ENCODE peak calls at places on chromosomes 5 and 9, in seven cellular contexts. E is cardiac muscle cell, N is epithelial cell of esophagus, V is BJ, M is HFF-Myc, A is mucosa of descending colon, O is foreskin fibroblast. Y is an unnamed sample.

GRCh38 chr5:311963-312362 is 9.6 kb upstream of the AHRR start:
- DNase-seq in E (no peak), N (no peak), V (no peak), M (no peak), A (no peak), O (no peak), Y (no peak)

GRCh38 chr5:172830876-172831662 is 3.0 kb upstream of the ERGIC1 start:
- DNase-seq in E (no peak), N (peak), V (no peak), M (no peak), A (no peak), O (peak), Y (peak)

GRCh38 chr9:35687972-35688557 is 1.7 kb downstream of the TPM2 start:
- DNase-seq in E (peak), N (no peak), V (no peak), M (no peak), A (no peak), O (no peak), Y (no peak)

GRCh38 chr5:82918311-82919031 is 158.7 kb downstream of the TMEM167A start:
- DNase-seq in E (no peak), N (no peak), V (no peak), M (no peak), A (no peak), O (no peak), Y (no peak)

GRCh38 chr5:171207256-171207866 is 101.7 kb upstream of the TLX3 start:
- DNase-seq in E (peak), N (peak), V (peak), M (peak), A (peak), O (peak), Y (peak)

GRCh38 chr5:6377582-6378127 is 692 bp downstream of the MED10 start:
- DNase-seq in E (no peak), N (no peak), V (no peak), M (no peak), A (no peak), O (no peak), Y (no peak)

GRCh38 chr9:110258671-110259070 is 2.4 kb upstream of the TXN start:
- DNase-seq in E (no peak), N (no peak), V (no peak), M (no peak), A (no peak), O (no peak), Y (no peak)

GRCh38 chr5:90438100-90438499 is 28.5 kb upstream of the CETN3 start:
- DNase-seq in E (peak), N (no peak), V (no peak), M (no peak), A (no peak), O (no peak), Y (no peak)

GRCh38 chr9:134983506-134984371 is 66.0 kb upstream of the FCN1 start:
- DNase-seq in E (no peak), N (no peak), V (no peak), M (no peak), A (no peak), O (no peak), Y (no peak)

GRCh38 chr5:158287643-158288228 is 428.8 kb upstream of the CLINT1 start:
- DNase-seq in E (no peak), N (peak), V (peak), M (peak), A (peak), O (peak), Y (peak)

GRCh38 chr9:134693011-134693410 is 51.4 kb downstream of the COL5A1 start:
- DNase-seq in E (no peak), N (no peak), V (no peak), M (no peak), A (no peak), O (no peak), Y (no peak)

GRCh38 chr5:59055745-59056448 is 473.0 kb downstream of the RAB3C start:
- DNase-seq in E (no peak), N (peak), V (no peak), M (no peak), A (no peak), O (no peak), Y (no peak)

GRCh38 chr5:119862654-119863053 is 233.3 kb downstream of the FAM170A start:
- DNase-seq in E (no peak), N (no peak), V (no peak), M (no peak), A (no peak), O (no peak), Y (no peak)

DNA sequence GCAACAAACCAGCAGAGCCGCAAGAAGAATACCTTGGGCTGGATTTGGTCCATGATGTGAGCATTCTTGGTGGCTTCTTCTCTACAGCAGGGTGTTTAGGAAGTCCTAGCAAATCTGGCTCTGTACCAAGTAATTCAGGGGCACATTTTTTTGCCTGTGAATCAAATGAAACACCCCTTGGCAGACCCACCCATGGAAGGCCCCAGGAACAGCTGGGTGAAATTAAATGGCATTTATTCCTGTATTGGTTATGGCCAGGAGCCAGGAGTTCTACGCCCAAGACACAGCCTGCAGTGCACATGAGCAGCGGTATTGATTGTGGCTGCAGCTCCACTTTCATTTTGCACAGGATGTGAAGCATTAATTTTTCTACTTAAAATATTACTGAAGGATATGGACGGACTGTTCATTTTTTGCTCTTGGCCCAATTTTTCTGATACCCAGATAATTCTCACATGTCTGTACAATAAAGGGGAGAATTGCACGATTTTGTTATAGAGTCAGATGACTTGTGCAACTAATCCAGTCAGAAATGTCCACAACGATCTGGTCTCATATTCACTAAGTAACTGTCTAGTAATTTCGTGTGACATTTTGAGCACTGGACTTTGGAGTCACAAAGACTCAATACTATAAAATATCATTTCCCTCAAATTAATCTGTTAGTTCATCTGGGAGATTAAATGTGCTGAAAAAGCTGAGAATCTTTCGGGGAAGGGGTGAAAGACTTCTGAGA is 120.7 kb upstream of the APC start:
- DNase-seq in E (no peak), N (no peak), V (no peak), M (no peak), A (peak), O (no peak), Y (no peak)
- H3K4me3 ChIP-seq in E (no peak), N (no peak), V (no peak), M (no peak), A (no peak), O (no peak), Y (no peak)

DNA sequence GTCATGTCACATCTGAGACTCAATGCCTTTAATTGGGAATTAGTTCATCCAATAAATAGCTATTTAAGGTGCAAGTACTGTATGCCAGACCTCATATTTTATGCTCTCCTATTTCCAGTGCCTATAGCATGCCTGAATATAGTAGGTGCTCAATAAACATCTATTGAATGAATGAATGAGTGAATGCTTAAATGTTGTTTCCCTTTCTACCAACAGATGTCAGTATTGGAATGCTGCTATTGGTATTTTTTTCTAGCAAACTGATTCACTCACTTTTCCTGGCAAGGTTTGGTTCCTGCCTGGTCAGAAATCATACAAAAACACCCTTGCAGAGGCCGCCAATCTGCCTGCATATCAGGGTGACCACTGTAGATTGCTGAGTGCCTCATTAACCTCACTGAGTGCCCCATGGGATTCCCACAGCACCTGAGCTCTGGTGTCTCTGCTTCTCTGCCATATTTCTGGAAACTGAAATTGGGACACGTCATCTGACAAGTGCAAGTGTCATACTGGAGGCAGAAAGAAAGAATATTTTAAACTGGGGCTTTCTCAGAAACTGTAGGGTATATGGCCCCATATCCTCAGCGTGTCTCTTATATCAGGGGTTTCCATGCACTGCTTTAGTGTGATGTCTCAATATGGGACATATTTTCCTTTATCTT is 359.7 kb downstream of the TRIM32 start:
- DNase-seq in E (no peak), N (no peak), V (no peak), M (no peak), A (no peak), O (no peak), Y (no peak)
- TF ChIP-seq CTCF in E (peak), N (peak), V (peak), M (peak), A (no peak), O (peak), Y (no peak)

GRCh38 chr9:121568541-121569265 is 69.1 kb upstream of the GGTA1 start:
- DNase-seq in E (no peak), N (peak), V (no peak), M (no peak), A (peak), O (no peak), Y (peak)
- H3K4me3 ChIP-seq in E (no peak), N (no peak), V (no peak), M (no peak), A (no peak), O (no peak), Y (no peak)

GRCh38 chr5:65085181-65085580 is 316.5 kb downstream of the CWC27 start:
- DNase-seq in E (no peak), N (no peak), V (no peak), M (no peak), A (no peak), O (no peak), Y (no peak)

GRCh38 chr5:65084774-65085173 is 316.0 kb downstream of the CWC27 start:
- DNase-seq in E (no peak), N (no peak), V (no peak), M (no peak), A (no peak), O (no peak), Y (no peak)

GRCh38 chr5:65078331-65078730 is 309.6 kb downstream of the CWC27 start:
- DNase-seq in E (no peak), N (no peak), V (no peak), M (no peak), A (no peak), O (no peak), Y (peak)

GRCh38 chr5:65077653-65078052 is 308.9 kb downstream of the CWC27 start:
- DNase-seq in E (no peak), N (no peak), V (no peak), M (no peak), A (no peak), O (no peak), Y (no peak)

DNA sequence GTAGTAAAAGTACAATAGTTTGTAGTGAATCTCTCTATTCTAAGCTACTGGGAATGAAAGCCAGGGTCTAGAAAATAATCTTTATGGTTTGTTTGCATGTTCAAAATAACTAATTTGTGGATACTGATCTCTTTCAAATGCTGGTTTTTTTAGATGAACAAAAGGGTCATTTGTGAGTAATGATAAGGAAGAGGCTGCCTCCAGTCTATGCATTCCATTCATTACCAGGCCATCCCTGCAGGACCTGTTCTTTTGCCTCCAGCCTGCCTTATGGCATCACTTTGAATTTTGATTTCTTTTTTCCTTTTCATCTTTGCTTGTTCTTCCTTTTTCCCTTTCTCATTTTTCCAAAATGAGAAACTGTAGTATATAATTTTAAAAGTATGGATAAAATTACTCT is 312.3 kb downstream of the CWC27 start:
- DNase-seq in E (no peak), N (no peak), V (no peak), M (no peak), A (no peak), O (no peak), Y (no peak)
- TF ChIP-seq CTCF in E (no peak), N (no peak), V (no peak), M (no peak), A (no peak), O (no peak), Y (no peak)

GRCh38 chr5:141362719-141363118 is 1.2 kb upstream of the PCDHGA5 start:
- DNase-seq in E (no peak), N (no peak), V (no peak), M (no peak), A (no peak), O (no peak), Y (no peak)

GRCh38 chr5:141356950-141357349 is 2.1 kb downstream of the PCDHGA4 start:
- DNase-seq in E (no peak), N (no peak), V (no peak), M (no peak), A (no peak), O (no peak), Y (no peak)

GRCh38 chr5:141359790-141360426 is at the start of gene PCDHGB2:
- DNase-seq in E (peak), N (peak), V (no peak), M (no peak), A (no peak), O (peak), Y (peak)

GRCh38 chr5:141363952-141364660 is at the start of gene PCDHGA5:
- DNase-seq in E (no peak), N (no peak), V (no peak), M (no peak), A (no peak), O (no peak), Y (no peak)

GRCh38 chr5:141360685-141361084 is 891 bp downstream of the PCDHGB2 start:
- DNase-seq in E (no peak), N (no peak), V (no peak), M (no peak), A (no peak), O (no peak), Y (no peak)
- H3K4me3 ChIP-seq in E (no peak), N (no peak), V (no peak), M (no peak), A (no peak), O (no peak), Y (no peak)

GRCh38 chr9:108671156-108671555 is 184.6 kb downstream of the ACTL7B start:
- DNase-seq in E (no peak), N (peak), V (peak), M (peak), A (no peak), O (peak), Y (no peak)
- TF ChIP-seq CTCF in E (peak), N (peak), V (peak), M (peak), A (no peak), O (peak), Y (peak)

Y was measured in astrocyte of the spinal cord.